ENCODE peak calls at places on chromosomes 6 and 20, in six cellular contexts. P is H1, E is HepG2, C is K562, D is GM12878, V is SK-N-SH. Y is an unnamed sample.

GRCh38 chr6:5082487-5083306 is 2.4 kb upstream of the PPP1R3G start:
- DNase-seq in P (no peak), E (peak; percentile 87), C (peak; percentile 14), D (no peak), V (peak; percentile 29), Y (no peak)

GRCh38 chr6:3326981-3327380 is 68.2 kb downstream of the PSMG4 start:
- DNase-seq in P (no peak), E (no peak), C (no peak), D (no peak), V (no peak), Y (no peak)

GRCh38 chr6:30129818-30130679 is 5.9 kb upstream of the TRIM40 start:
- DNase-seq in P (no peak), E (no peak), C (no peak), D (no peak), V (no peak), Y (no peak)

GRCh38 chr6:11702039-11702795 is 76.4 kb downstream of the ADTRP start:
- DNase-seq in P (no peak), E (no peak), C (peak; percentile 23), D (no peak), V (no peak), Y (no peak)

GRCh38 chr6:96878101-96878500 is 19.6 kb downstream of the NDUFAF4 start:
- DNase-seq in P (no peak), E (no peak), C (no peak), D (no peak), V (no peak), Y (no peak)

GRCh38 chr20:10910535-10911239 is 236.9 kb upstream of the JAG1 start:
- DNase-seq in P (no peak), E (no peak), C (no peak), D (no peak), V (no peak), Y (no peak)

GRCh38 chr20:44097521-44098255 is 89.3 kb downstream of the JPH2 start:
- DNase-seq in P (no peak), E (peak; percentile 31), C (peak; percentile 54), D (no peak), V (no peak), Y (no peak)

GRCh38 chr20:53606364-53606985 is 12.8 kb upstream of the ZNF217 start:
- DNase-seq in P (no peak), E (peak; percentile 50), C (no peak), D (no peak), V (no peak), Y (no peak)

GRCh38 chr6:17298257-17298656 is 17.1 kb downstream of the RBM24 start:
- DNase-seq in P (no peak), E (no peak), C (no peak), D (no peak), V (no peak), Y (no peak)

GRCh38 chr6:6721606-6722005 is 133.1 kb downstream of the LY86 start:
- DNase-seq in P (no peak), E (no peak), C (no peak), D (no peak), V (no peak), Y (no peak)

GRCh38 chr20:1377984-1378742 is 14.7 kb downstream of the FKBP1A start:
- DNase-seq in P (no peak), E (peak; percentile 48), C (peak; percentile 46), D (no peak), V (no peak), Y (no peak)

GRCh38 chr6:7910298-7910653 is 312 bp downstream of the TXNDC5 start:
- DNase-seq in P (no peak), E (no peak), C (no peak), D (no peak), V (no peak), Y (peak; percentile 50)

GRCh38 chr6:130945401-130945919 is 117.6 kb downstream of the EPB41L2 start:
- DNase-seq in P (no peak), E (peak; percentile 85), C (no peak), D (no peak), V (no peak), Y (no peak)

GRCh38 chr6:163712569-163712966 is 298.1 kb downstream of the QKI start:
- DNase-seq in P (no peak), E (no peak), C (no peak), D (no peak), V (no peak), Y (peak; percentile 82)

GRCh38 chr20:52682271-52682670 is 289.9 kb upstream of the TSHZ2 start:
- DNase-seq in P (no peak), E (no peak), C (no peak), D (no peak), V (no peak), Y (no peak)

GRCh38 chr6:28543671-28544131 is 18.0 kb downstream of the GPX5 start:
- DNase-seq in P (no peak), E (no peak), C (no peak), D (no peak), V (peak; percentile 12), Y (no peak)

GRCh38 chr20:31924561-31924960 is 27.3 kb downstream of the PDRG1 start:
- DNase-seq in P (no peak), E (no peak), C (no peak), D (no peak), V (no peak), Y (no peak)

GRCh38 chr6:168418631-168419250 is 22.2 kb upstream of the SMOC2 start:
- DNase-seq in P (no peak), E (no peak), C (no peak), D (no peak), V (no peak), Y (no peak)

GRCh38 chr6:75349262-75349984 is 64.8 kb upstream of the TMEM30A start:
- DNase-seq in P (no peak), E (no peak), C (peak; percentile 27), D (no peak), V (peak; percentile 60), Y (no peak)

GRCh38 chr6:53581161-53581560 is 36.3 kb upstream of the GCLC start:
- DNase-seq in P (no peak), E (no peak), C (no peak), D (no peak), V (no peak), Y (no peak)
- H3K27ac ChIP-seq in P (no peak overlapping the region), E (no peak overlapping the region), C (no peak overlapping the region), D (no peak overlapping the region), V (no peak overlapping the region), Y (no peak overlapping the region)

GRCh38 chr6:27518881-27519795 is 46.2 kb upstream of the ZNF184 start:
- DNase-seq in P (no peak), E (peak; percentile 82), C (peak; percentile 93), D (peak; percentile 83), V (peak; percentile 67), Y (peak; percentile 68)
- TF ChIP-seq GABPA in P (no peak), E (no peak), C (peak; percentile 52), D (peak; percentile 37), V (no peak), Y (no peak)

GRCh38 chr6:41315943-41316342 is 19.5 kb upstream of the NCR2 start:
- DNase-seq in P (no peak), E (no peak), C (no peak), D (no peak), V (no peak), Y (no peak)

GRCh38 chr6:41321183-41321582 is 14.2 kb upstream of the NCR2 start:
- DNase-seq in P (no peak), E (no peak), C (no peak), D (no peak), V (no peak), Y (no peak)

GRCh38 chr6:41315203-41315602 is 20.2 kb upstream of the NCR2 start:
- DNase-seq in P (no peak), E (no peak), C (no peak), D (no peak), V (no peak), Y (no peak)

GRCh38 chr6:41318648-41319565 is 16.5 kb upstream of the NCR2 start:
- DNase-seq in P (peak; percentile 82), E (peak; percentile 70), C (peak; percentile 91), D (peak; percentile 62), V (peak; percentile 84), Y (peak; percentile 87)
- TF ChIP-seq CTCF in P (peak; percentile 100), E (peak; percentile 100), C (peak; percentile 99), D (peak; percentile 100), V (peak; percentile 97), Y (peak; percentile 99)

GRCh38 chr20:50277064-50277415 is 86.4 kb downstream of the CEBPB start:
- DNase-seq in P (no peak), E (no peak), C (no peak), D (no peak), V (no peak), Y (no peak)
- H3K27ac ChIP-seq in P (no peak overlapping the region), E (no peak overlapping the region), C (no peak overlapping the region), D (no peak overlapping the region), V (no peak overlapping the region), Y (peak overlapping the region; percentile 76)

DNA sequence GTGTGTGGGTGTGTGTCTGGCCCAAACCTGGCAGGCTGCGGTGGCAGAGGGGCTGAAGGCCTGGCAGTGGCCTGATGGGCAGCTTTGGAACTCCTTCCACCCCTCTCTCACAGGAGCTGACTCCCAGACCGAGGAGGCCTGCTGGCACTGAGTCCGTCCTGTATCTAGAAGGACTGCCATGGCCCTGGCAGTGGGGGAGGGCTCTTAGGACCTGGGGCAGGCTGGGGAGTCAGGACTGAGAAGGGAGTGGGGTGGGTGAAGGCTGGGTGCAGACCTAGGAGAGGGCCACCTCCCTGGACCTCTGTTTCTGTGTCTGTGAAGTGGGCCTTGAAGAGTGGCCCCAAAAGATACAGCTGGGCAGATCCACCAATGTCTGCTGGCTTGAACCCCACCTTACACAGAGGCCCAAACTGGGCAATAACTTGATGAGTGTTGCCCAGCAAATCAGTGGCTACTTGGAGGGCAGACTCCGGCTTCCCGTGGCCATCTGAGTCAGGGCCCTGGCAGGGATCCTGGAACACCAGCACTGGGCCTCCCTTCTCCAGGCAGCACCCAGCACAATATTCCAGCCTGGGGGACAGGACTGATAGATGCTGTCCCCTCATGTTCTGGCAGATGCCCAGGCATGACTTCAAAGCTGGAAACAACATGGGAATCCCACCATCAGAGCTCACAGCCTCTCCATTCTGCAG is 46.7 kb upstream of the BLCAP start:
- DNase-seq in P (no peak), E (no peak), C (no peak), D (no peak), V (no peak), Y (no peak)
- TF ChIP-seq GABPA in P (no peak), E (no peak), C (no peak), D (no peak), V (no peak), Y (no peak)

Y was measured in HL-60.